ENCODE peak calls at places on chromosomes 12 and 14, in ten cellular contexts. V is right atrium auricular region; F is IMR-90; D is fibroblast of mammary gland; M is upper lobe of right lung; R is uterus; Z is BJ; T is astrocyte; A is CD8-positive, alpha-beta T cell; W is dorsolateral prefrontal cortex. O is an unnamed sample.

GRCh38 chr12:40986031-40986430 is 202.1 kb upstream of the PDZRN4 start:
- DNase-seq in R (no peak), M (no peak), D (no peak), V (no peak), W (no peak), T (peak), A (no peak), Z (no peak), F (no peak), O (no peak)

GRCh38 chr14:37116933-37117844 is 55.2 kb downstream of the SLC25A21 start:
- DNase-seq in T (peak), F (peak), D (peak), R (no peak), A (no peak), W (no peak), M (no peak), Z (peak), V (no peak), O (peak)

GRCh38 chr14:57502581-57503254 is 9.1 kb upstream of the CCDC198 start:
- DNase-seq in W (peak), A (no peak), D (peak), Z (no peak), M (no peak), T (peak), V (no peak), R (no peak), F (no peak), O (no peak)

GRCh38 chr14:99524804-99525698 is 43.8 kb downstream of the CCNK start:
- DNase-seq in F (peak), V (no peak), A (no peak), R (no peak), W (no peak), Z (no peak), D (peak), T (peak), M (no peak), O (peak)

GRCh38 chr12:100219328-100220109 is 18.9 kb downstream of the ACTR6 start:
- DNase-seq in T (no peak), A (no peak), F (no peak), V (no peak), R (no peak), M (no peak), D (no peak), W (no peak), Z (no peak), O (no peak)

GRCh38 chr12:124278389-124279101 is 16.3 kb upstream of the RFLNA start:
- DNase-seq in Z (no peak), R (no peak), W (peak), D (no peak), A (no peak), T (no peak), F (no peak), M (no peak), V (no peak), O (no peak)

GRCh38 chr12:106030210-106031175 is 108.3 kb downstream of the NUAK1 start:
- DNase-seq in V (no peak), A (no peak), M (no peak), W (no peak), F (peak), Z (peak), T (peak), D (peak), R (peak), O (peak)

GRCh38 chr12:106766393-106766826 is 8.1 kb upstream of the RIC8B start:
- DNase-seq in W (peak), D (peak), V (peak), M (peak), R (peak), Z (no peak), F (no peak), T (no peak), A (no peak), O (no peak)

GRCh38 chr12:6818246-6819006 is 3.2 kb upstream of the GPR162 start:
- DNase-seq in F (no peak), Z (no peak), V (no peak), M (no peak), T (no peak), W (no peak), A (no peak), R (no peak), D (no peak), O (no peak)

GRCh38 chr14:75374911-75375310 is 52.9 kb upstream of the JDP2 start:
- DNase-seq in Z (no peak), T (no peak), A (no peak), R (no peak), V (no peak), W (no peak), F (no peak), M (no peak), D (no peak), O (no peak)

GRCh38 chr14:77094672-77095284 is 3.3 kb upstream of the CIPC start:
- DNase-seq in Z (no peak), A (peak), D (peak), V (peak), M (peak), T (peak), F (peak), W (peak), R (peak), O (peak)

GRCh38 chr12:127060310-127060847 is 1206.6 kb upstream of the TMEM132C start:
- DNase-seq in F (no peak), V (no peak), A (no peak), W (no peak), D (no peak), R (no peak), Z (no peak), T (no peak), M (no peak), O (no peak)

GRCh38 chr14:58298477-58298879 is at the start of gene ARID4A:
- DNase-seq in F (no peak), R (no peak), Z (no peak), A (no peak), T (no peak), V (no peak), W (peak), D (no peak), M (peak), O (peak)

GRCh38 chr12:132926417-132926833 is 29.7 kb downstream of the ZNF605 start:
- DNase-seq in D (no peak), F (no peak), V (no peak), T (no peak), A (no peak), W (no peak), R (no peak), Z (no peak), M (no peak), O (no peak)

GRCh38 chr12:92995258-92995905 is 66.3 kb upstream of the EEA1 start:
- DNase-seq in M (no peak), A (no peak), V (no peak), R (no peak), F (no peak), D (no peak), W (no peak), Z (no peak), T (no peak), O (no peak)

GRCh38 chr14:102272392-102272791 is 32.6 kb downstream of the MOK start:
- DNase-seq in Z (no peak), M (no peak), F (peak), V (no peak), W (no peak), A (no peak), R (no peak), D (peak), T (peak), O (peak)

GRCh38 chr14:77098470-77099353 is 654 bp downstream of the CIPC start:
- DNase-seq in V (peak), A (no peak), Z (no peak), T (no peak), W (peak), R (peak), F (no peak), M (peak), D (no peak), O (no peak)

GRCh38 chr14:83147006-83147405 is 1613.4 kb upstream of the SEL1L start:
- DNase-seq in T (no peak), D (peak), R (no peak), W (no peak), F (peak), A (no peak), M (no peak), V (no peak), Z (no peak), O (no peak)

GRCh38 chr14:31138301-31138700 is 69.3 kb downstream of the HECTD1 start:
- DNase-seq in R (no peak), W (no peak), Z (no peak), A (no peak), D (no peak), V (no peak), F (peak), T (no peak), M (no peak), O (peak)

DNA sequence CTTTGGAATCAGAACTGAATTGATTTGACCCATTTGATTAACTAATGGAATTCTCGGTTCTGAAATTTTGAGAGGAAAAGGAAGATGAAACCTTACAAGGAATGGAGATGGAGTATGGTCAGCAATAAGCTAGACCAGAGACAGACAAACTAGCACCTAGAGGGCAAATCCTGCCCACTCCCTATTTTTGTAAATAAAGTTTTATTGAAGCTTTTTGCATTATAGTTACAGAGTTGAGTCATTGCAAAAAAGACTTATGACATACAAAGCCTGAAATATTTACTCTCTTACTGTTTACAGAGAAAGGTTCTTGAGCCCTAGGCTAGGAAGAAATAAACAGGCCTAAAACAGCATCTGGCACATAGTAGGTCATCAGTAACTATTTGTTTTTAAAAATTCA is 14.8 kb upstream of the STAB2 start:
- DNase-seq in A (no peak), W (no peak), F (no peak), D (no peak), M (no peak), V (no peak), R (no peak), Z (no peak), T (no peak), O (no peak)
- TF ChIP-seq CTCF in A (no peak), W (no peak), F (no peak), D (no peak), M (no peak), V (no peak), R (no peak), Z (no peak), T (no peak), O (no peak)

DNA sequence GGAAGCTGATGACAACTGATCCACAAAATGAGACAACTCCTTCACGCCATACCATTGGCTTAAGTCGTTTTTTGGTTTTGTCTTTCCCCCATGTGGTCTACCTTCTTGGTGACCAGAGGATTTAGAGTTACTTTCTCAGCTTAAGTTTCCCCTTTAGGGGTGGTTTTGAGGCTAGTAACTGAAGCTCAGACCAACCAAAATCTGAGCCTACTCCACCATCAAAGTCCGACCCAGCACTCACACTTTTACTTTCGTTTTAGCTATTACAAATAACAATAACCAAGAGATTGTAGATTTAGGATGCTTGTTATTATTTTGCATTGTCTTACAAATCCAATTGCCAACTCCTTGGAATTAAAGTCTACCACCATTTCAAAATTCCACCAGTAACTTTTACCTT is 130.6 kb upstream of the MDM1 start:
- DNase-seq in R (no peak), F (no peak), W (no peak), D (no peak), M (no peak), T (no peak), A (no peak), V (no peak), Z (no peak), O (no peak)
- H3K4me3 ChIP-seq in R (no peak), F (peak), W (no peak), D (no peak), M (no peak), T (no peak), A (peak), V (no peak), Z (no peak), O (no peak)

DNA sequence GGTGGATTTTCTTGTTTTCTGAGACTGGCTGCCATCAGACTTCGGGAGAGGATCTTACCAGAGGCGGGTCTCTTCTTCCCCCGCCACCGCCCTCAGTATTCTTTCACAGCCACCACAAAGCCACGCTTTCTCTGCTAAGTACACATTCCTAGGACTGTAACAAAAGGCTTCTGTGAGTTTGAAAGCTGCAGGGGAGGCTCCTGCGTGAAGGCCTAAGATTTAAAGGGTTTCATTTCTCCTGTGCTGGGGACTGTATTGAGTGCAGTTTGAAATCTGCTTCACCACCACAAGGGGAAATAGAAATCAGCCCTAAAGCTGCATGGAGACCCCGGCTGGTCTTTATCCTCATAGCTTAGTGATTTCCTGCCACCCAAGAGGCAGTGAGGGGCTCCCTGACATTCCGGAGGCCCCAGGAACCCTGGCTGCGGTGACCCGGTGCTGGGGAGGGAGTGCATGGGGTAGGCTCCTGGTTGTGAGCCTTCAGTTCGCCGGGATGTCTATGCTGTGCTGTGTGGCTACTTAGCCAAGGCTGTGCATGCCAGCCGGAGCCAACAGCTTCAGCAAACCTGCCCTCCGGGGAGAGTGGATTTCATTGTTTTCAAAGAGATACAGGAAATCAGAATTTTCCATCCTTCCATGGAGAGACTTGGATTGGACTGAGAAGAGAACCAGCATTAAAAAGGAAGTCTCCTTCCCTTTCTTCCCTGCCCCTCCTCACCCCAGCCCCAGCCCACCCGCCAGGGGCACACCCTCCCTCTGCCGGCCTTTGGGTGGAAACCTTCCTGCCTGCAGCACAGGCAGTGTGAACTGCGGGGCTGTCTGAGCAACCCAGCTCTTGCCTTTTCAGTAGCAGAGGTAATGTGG is 163.3 kb downstream of the ETV6 start:
- DNase-seq in F (peak), D (no peak), R (no peak), A (no peak), M (no peak), W (no peak), V (no peak), T (no peak), Z (no peak), O (peak)
- TF ChIP-seq CTCF in F (no peak), D (no peak), R (peak), A (no peak), M (no peak), W (peak), V (no peak), T (peak), Z (peak), O (peak)

GRCh38 chr12:107843351-107844311 is 69.1 kb downstream of the ASCL4 start:
- DNase-seq in T (peak), Z (no peak), V (no peak), A (no peak), R (no peak), F (no peak), M (peak), D (no peak), W (peak), O (peak)
- H3K4me3 ChIP-seq in T (peak), Z (no peak), V (peak), A (no peak), R (no peak), F (no peak), M (peak), D (no peak), W (peak), O (peak)

GRCh38 chr14:105532735-105533141 is 6.4 kb downstream of the TMEM121 start:
- DNase-seq in M (peak), D (peak), R (no peak), F (no peak), T (no peak), V (no peak), A (no peak), Z (no peak), W (no peak), O (peak)
- TF ChIP-seq CTCF in M (peak), D (peak), R (no peak), F (peak), T (no peak), V (peak), A (no peak), Z (peak), W (no peak), O (peak)

DNA sequence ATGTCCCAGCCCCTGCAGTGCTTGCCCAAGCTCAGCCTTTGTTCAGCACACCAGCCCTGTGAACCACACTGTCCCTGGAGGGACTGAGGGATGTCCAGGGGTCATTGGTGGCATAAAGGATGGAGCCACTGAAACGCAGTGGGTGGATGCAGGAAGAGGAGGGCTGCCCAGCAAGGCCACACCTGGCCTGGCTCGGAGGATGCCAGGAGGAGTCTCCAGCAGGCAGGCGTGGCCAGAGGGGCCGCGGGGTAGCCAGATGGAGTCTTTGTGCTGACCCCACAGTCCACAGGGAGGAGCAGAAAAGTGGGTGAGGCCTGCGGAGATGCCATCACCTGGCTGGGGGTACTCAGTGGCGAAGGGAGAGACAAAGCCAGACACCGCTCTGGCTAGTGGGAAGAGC is 108.5 kb upstream of the C14orf180 start:
- DNase-seq in F (no peak), T (no peak), A (no peak), D (no peak), W (no peak), Z (no peak), M (no peak), V (no peak), R (no peak), O (no peak)
- H3K4me3 ChIP-seq in F (no peak), T (no peak), A (no peak), D (no peak), W (no peak), Z (no peak), M (no peak), V (no peak), R (no peak), O (no peak)

GRCh38 chr12:70721216-70721615 is 84.0 kb upstream of the PTPRB start:
- DNase-seq in Z (no peak), T (no peak), M (no peak), V (no peak), F (no peak), A (no peak), R (no peak), W (no peak), D (no peak), O (no peak)

GRCh38 chr12:70719672-70720420 is 82.6 kb upstream of the PTPRB start:
- DNase-seq in W (no peak), F (peak), Z (no peak), T (peak), D (peak), A (no peak), M (peak), R (no peak), V (no peak), O (peak)

GRCh38 chr12:70722584-70723343 is 85.5 kb upstream of the PTPRB start:
- DNase-seq in M (no peak), T (peak), W (no peak), Z (no peak), F (no peak), D (peak), R (peak), A (no peak), V (no peak), O (peak)

GRCh38 chr12:70721958-70722357 is 84.7 kb upstream of the PTPRB start:
- DNase-seq in A (no peak), V (no peak), Z (no peak), R (no peak), D (no peak), T (no peak), F (no peak), M (no peak), W (no peak), O (no peak)

DNA sequence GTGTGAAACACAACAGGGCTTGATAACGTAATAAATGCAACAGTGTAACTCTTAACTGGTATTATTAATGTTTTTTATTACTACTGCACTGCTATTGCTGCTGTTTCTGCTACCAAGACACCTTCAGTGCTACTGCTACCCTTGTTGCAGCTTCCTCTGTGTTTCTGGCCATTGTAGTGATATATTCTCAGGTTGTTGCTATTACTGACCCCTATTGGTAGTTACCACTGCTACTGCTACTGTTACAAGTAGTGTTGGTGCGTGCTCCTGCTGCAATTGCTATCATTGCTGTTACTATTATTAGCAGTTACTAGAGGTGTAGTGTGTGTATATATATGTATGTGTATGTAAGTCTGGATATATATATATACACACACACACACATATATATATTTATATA is 87.2 kb upstream of the PTPRB start:
- DNase-seq in D (peak), F (peak), W (no peak), Z (no peak), T (no peak), V (no peak), R (no peak), M (no peak), A (no peak), O (peak)
- TF ChIP-seq CTCF in D (peak), F (peak), W (no peak), Z (peak), T (no peak), V (peak), R (no peak), M (no peak), A (no peak), O (peak)

GRCh38 chr14:24070285-24071143 is 848 bp upstream of the CPNE6 start:
- DNase-seq in M (no peak), T (no peak), F (no peak), R (no peak), A (no peak), V (no peak), D (no peak), Z (no peak), W (no peak), O (no peak)

GRCh38 chr14:24072881-24073877 is 1.8 kb downstream of the CPNE6 start:
- DNase-seq in W (peak), D (no peak), V (no peak), M (no peak), A (no peak), T (no peak), R (no peak), F (no peak), Z (no peak), O (no peak)

GRCh38 chr14:24072436-24072835 is 1.1 kb downstream of the CPNE6 start:
- DNase-seq in Z (no peak), V (no peak), D (no peak), A (no peak), W (peak), M (no peak), F (no peak), R (no peak), T (no peak), O (no peak)

GRCh38 chr14:24071144-24071697 is at the start of gene CPNE6:
- DNase-seq in W (peak), F (no peak), D (no peak), M (no peak), A (no peak), Z (no peak), T (no peak), R (no peak), V (no peak), O (no peak)

GRCh38 chr14:24071836-24072420 is 566 bp downstream of the CPNE6 start:
- DNase-seq in A (no peak), F (no peak), T (no peak), W (peak), Z (no peak), R (no peak), M (no peak), V (no peak), D (no peak), O (no peak)
- H3K4me3 ChIP-seq in A (no peak), F (no peak), T (no peak), W (peak), Z (no peak), R (no peak), M (no peak), V (no peak), D (no peak), O (no peak)

GRCh38 chr12:45268672-45269406 is 52.9 kb downstream of the ANO6 start:
- DNase-seq in W (no peak), R (peak), F (peak), M (peak), T (peak), Z (peak), D (peak), V (peak), A (no peak), O (peak)
- TF ChIP-seq CTCF in W (no peak), R (peak), F (peak), M (peak), T (peak), Z (peak), D (peak), V (peak), A (no peak), O (peak)

O was measured in AG10803.